ENCODE peak calls at places on chromosomes 1 and 21, in five cellular contexts. Q is WTC11, A is K562, N is IMR-90, B is NCI-H446 treated with DMSO at 0.1 percent for 48 hours. G is an unnamed sample.
A peak's percentile ranks its signal among the peaks of the same experiment; 100 is the strongest.

GRCh38 chr1:198936371-198937083 is 297.7 kb downstream of the PTPRC start:
- DNase-seq in Q (no peak), A (no peak), N (peak; percentile 36), B (peak; percentile 32), G (peak; percentile 65)

GRCh38 chr1:203124546-203125317 is 2.8 kb upstream of the ADORA1 start:
- DNase-seq in Q (no peak), A (no peak), N (peak; percentile 34), B (no peak), G (no peak)

GRCh38 chr1:25727026-25727818 is 72.8 kb upstream of the SELENON start:
- DNase-seq in Q (no peak), A (no peak), N (peak; percentile 49), B (no peak), G (no peak)

GRCh38 chr1:58251415-58252073 is 295.0 kb downstream of the OMA1 start:
- DNase-seq in Q (peak; percentile 73), A (peak; percentile 53), N (no peak), B (no peak), G (no peak)

GRCh38 chr1:6245869-6246496 is 2.0 kb downstream of the HES3 start:
- DNase-seq in Q (peak; percentile 97), A (peak; percentile 81), N (no peak), B (peak; percentile 79), G (peak; percentile 31)

GRCh38 chr1:43239484-43239883 is 30.3 kb upstream of the TMEM125 start:
- DNase-seq in Q (no peak), A (no peak), N (no peak), B (no peak), G (no peak)

GRCh38 chr1:31843506-31843905 is 27.7 kb upstream of the SPOCD1 start:
- DNase-seq in Q (no peak), A (no peak), N (peak; percentile 80), B (peak; percentile 73), G (peak; percentile 27)

GRCh38 chr1:204146965-204147364 is 4.9 kb downstream of the ETNK2 start:
- DNase-seq in Q (no peak), A (no peak), N (no peak), B (no peak), G (no peak)

GRCh38 chr1:155740995-155741394 is 52.1 kb downstream of the DAP3 start:
- DNase-seq in Q (no peak), A (no peak), N (no peak), B (no peak), G (no peak)

GRCh38 chr1:167305705-167306277 is 85.1 kb downstream of the POU2F1 start:
- DNase-seq in Q (no peak), A (no peak), N (no peak), B (no peak), G (no peak)

GRCh38 chr1:116877369-116877768 is 32.3 kb upstream of the PTGFRN start:
- DNase-seq in Q (no peak), A (no peak), N (no peak), B (no peak), G (no peak)

GRCh38 chr1:17098440-17099317 is 20.6 kb downstream of the PADI2 start:
- DNase-seq in Q (no peak), A (no peak), N (no peak), B (no peak), G (peak; percentile 76)

GRCh38 chr1:8200317-8201115 is 117.4 kb upstream of the SLC45A1 start:
- DNase-seq in Q (no peak), A (no peak), N (no peak), B (no peak), G (no peak)

GRCh38 chr1:186301448-186301847 is 73.6 kb downstream of the TPR start:
- DNase-seq in Q (no peak), A (no peak), N (no peak), B (no peak), G (no peak)

GRCh38 chr1:14848621-14849020 is 250.1 kb downstream of the KAZN start:
- DNase-seq in Q (no peak), A (no peak), N (no peak), B (no peak), G (no peak)

GRCh38 chr1:63004868-63005267 is 220.9 kb downstream of the ATG4C start:
- DNase-seq in Q (peak; percentile 37), A (no peak), N (no peak), B (no peak), G (no peak)

GRCh38 chr1:44406761-44407429 is 1.8 kb downstream of the RNF220 start:
- DNase-seq in Q (peak; percentile 31), A (no peak), N (no peak), B (no peak), G (no peak)

GRCh38 chr21:40507978-40508377 is 339.0 kb downstream of the DSCAM start:
- DNase-seq in Q (no peak), A (no peak), N (peak; percentile 4), B (no peak), G (no peak)

GRCh38 chr1:109800291-109800690 is 36.6 kb upstream of the EPS8L3 start:
- DNase-seq in Q (no peak), A (no peak), N (no peak), B (no peak), G (no peak)

GRCh38 chr1:164588388-164589341 is 29.7 kb downstream of the PBX1 start:
- DNase-seq in Q (peak; percentile 66), A (no peak), N (peak; percentile 77), B (peak; percentile 80), G (no peak)

GRCh38 chr1:93716974-93717373 is 35.3 kb upstream of the BCAR3 start:
- DNase-seq in Q (no peak), A (no peak), N (peak; percentile 53), B (peak; percentile 53), G (no peak)

GRCh38 chr1:231390071-231390470 is 32.0 kb downstream of the EGLN1 start:
- DNase-seq in Q (no peak), A (no peak), N (peak; percentile 73), B (no peak), G (no peak)

GRCh38 chr1:81287681-81288080 is 513.1 kb upstream of the ADGRL2 start:
- DNase-seq in Q (no peak), A (no peak), N (no peak), B (no peak), G (no peak)

GRCh38 chr1:162020145-162020544 is 3.5 kb downstream of the OLFML2B start:
- DNase-seq in Q (no peak), A (no peak), N (no peak), B (no peak), G (no peak)

G was measured in G401.